ENCODE peak calls at places on chromosomes 1 and 21, in eight cellular contexts. Q is NT2/D1, C is lower leg skin, A is cardiac muscle cell, I is foreskin fibroblast, T is kidney, V is A549, D is fibroblast of pulmonary artery. M is an unnamed sample.

GRCh38 chr1:220431840-220432239 is 96.1 kb upstream of the MARK1 start:
- DNase-seq in Q (no peak), C (no peak), A (no peak), I (no peak), T (no peak), V (no peak), D (no peak), M (no peak)

GRCh38 chr1:24501371-24502167 is 1.1 kb upstream of the RCAN3 start:
- DNase-seq in Q (no peak), C (peak; percentile 27), A (peak; percentile 13), I (peak; percentile 26), T (no peak), V (peak; percentile 21), D (no peak), M (no peak)

GRCh38 chr1:110487676-110488075 is 31.3 kb downstream of the KCNA10 start:
- DNase-seq in Q (no peak), C (no peak), A (peak; percentile 12), I (no peak), T (peak; percentile 44), V (no peak), D (no peak), M (no peak)

GRCh38 chr1:45012639-45013278 is 705 bp downstream of the UROD start:
- DNase-seq in Q (peak; percentile 40), C (peak; percentile 82), A (peak; percentile 84), I (peak; percentile 90), T (peak; percentile 90), V (peak; percentile 11), D (peak; percentile 65), M (peak; percentile 81)

GRCh38 chr1:160665330-160666078 is 18.7 kb upstream of the SLAMF1 start:
- DNase-seq in Q (no peak), C (peak; percentile 37), A (peak; percentile 83), I (no peak), T (peak; percentile 80), V (no peak), D (peak; percentile 77), M (no peak)

GRCh38 chr1:43312212-43312623 is 11.4 kb downstream of the TIE1 start:
- DNase-seq in Q (no peak), C (no peak), A (no peak), I (no peak), T (no peak), V (no peak), D (no peak), M (no peak)

GRCh38 chr1:193303849-193304248 is 117.4 kb upstream of the B3GALT2 start:
- DNase-seq in Q (no peak), C (no peak), A (no peak), I (no peak), T (no peak), V (no peak), D (no peak), M (no peak)

GRCh38 chr1:236287757-236288619 is 6.2 kb upstream of the ERO1B start:
- DNase-seq in Q (peak; percentile 63), C (no peak), A (no peak), I (peak; percentile 9), T (no peak), V (no peak), D (no peak), M (peak; percentile 66)

GRCh38 chr1:155079487-155080249 is 1.0 kb downstream of the EFNA3 start:
- DNase-seq in Q (no peak), C (no peak), A (no peak), I (no peak), T (peak; percentile 78), V (no peak), D (no peak), M (no peak)

GRCh38 chr1:59696421-59697115 is 118.2 kb upstream of the HOOK1 start:
- DNase-seq in Q (no peak), C (no peak), A (no peak), I (no peak), T (no peak), V (no peak), D (no peak), M (no peak)

GRCh38 chr1:114054148-114054547 is 74.9 kb downstream of the OLFML3 start:
- DNase-seq in Q (no peak), C (no peak), A (no peak), I (no peak), T (no peak), V (no peak), D (no peak), M (no peak)

GRCh38 chr1:71881611-71882010 is 400.7 kb downstream of the NEGR1 start:
- DNase-seq in Q (no peak), C (no peak), A (peak; percentile 6), I (no peak), T (no peak), V (no peak), D (peak; percentile 8), M (no peak)

GRCh38 chr21:31573217-31573616 is 86.3 kb upstream of the SOD1 start:
- DNase-seq in Q (no peak), C (no peak), A (no peak), I (no peak), T (no peak), V (no peak), D (no peak), M (no peak)

GRCh38 chr1:95023399-95024050 is 49.2 kb downstream of the ALG14 start:
- DNase-seq in Q (no peak), C (no peak), A (peak; percentile 82), I (peak; percentile 91), T (no peak), V (no peak), D (peak; percentile 88), M (peak; percentile 42)

GRCh38 chr1:84877592-84877991 is 15.4 kb downstream of the LPAR3 start:
- DNase-seq in Q (no peak), C (no peak), A (no peak), I (peak; percentile 50), T (no peak), V (no peak), D (peak; percentile 38), M (no peak)

GRCh38 chr1:198655464-198656121 is 16.8 kb downstream of the PTPRC start:
- DNase-seq in Q (no peak), C (no peak), A (no peak), I (peak; percentile 10), T (no peak), V (no peak), D (no peak), M (no peak)

GRCh38 chr1:65149391-65149729 is 1.4 kb downstream of the AK4 start:
- DNase-seq in Q (peak; percentile 93), C (no peak), A (no peak), I (no peak), T (no peak), V (no peak), D (no peak), M (no peak)

GRCh38 chr1:12615916-12616708 is 1.9 kb downstream of the DHRS3 start:
- DNase-seq in Q (no peak), C (no peak), A (peak; percentile 57), I (peak; percentile 75), T (peak; percentile 92), V (no peak), D (peak; percentile 44), M (peak; percentile 73)

GRCh38 chr1:5393591-5393990 is 598.6 kb downstream of the NPHP4 start:
- DNase-seq in Q (no peak), C (no peak), A (no peak), I (no peak), T (no peak), V (no peak), D (no peak), M (no peak)

GRCh38 chr1:199243423-199244061 is 604.7 kb downstream of the PTPRC start:
- DNase-seq in Q (peak; percentile 51), C (no peak), A (peak; percentile 58), I (peak; percentile 45), T (peak; percentile 61), V (peak; percentile 3), D (peak; percentile 57), M (peak; percentile 39)

GRCh38 chr1:23927097-23927496 is 13.9 kb upstream of the CNR2 start:
- DNase-seq in Q (no peak), C (no peak), A (no peak), I (no peak), T (no peak), V (no peak), D (no peak), M (no peak)

GRCh38 chr1:166189126-166189525 is 22.3 kb upstream of the FAM78B start:
- DNase-seq in Q (no peak), C (no peak), A (no peak), I (no peak), T (no peak), V (no peak), D (no peak), M (no peak)

GRCh38 chr1:77889240-77889637 is 815 bp downstream of the NEXN start:
- DNase-seq in Q (peak; percentile 43), C (no peak), A (peak; percentile 75), I (peak; percentile 81), T (no peak), V (peak; percentile 12), D (peak; percentile 83), M (no peak)

GRCh38 chr1:51518033-51518729 is 885 bp downstream of the EPS15 start:
- DNase-seq in Q (peak; percentile 30), C (peak; percentile 37), A (peak; percentile 34), I (peak; percentile 55), T (peak; percentile 78), V (peak; percentile 25), D (peak; percentile 21), M (peak; percentile 33)

GRCh38 chr1:174070614-174071013 is 48.5 kb upstream of the RC3H1 start:
- DNase-seq in Q (no peak), C (no peak), A (no peak), I (no peak), T (no peak), V (no peak), D (no peak), M (no peak)
- H3K4me3 ChIP-seq in Q (no peak overlapping the region), C (no peak overlapping the region), A (no peak overlapping the region), I (no peak overlapping the region), T (no peak overlapping the region), V (no peak overlapping the region), D (no peak overlapping the region), M (no peak overlapping the region)

GRCh38 chr1:27349784-27350672 is 8.2 kb downstream of the SYTL1 start:
- DNase-seq in Q (no peak), C (no peak), A (peak; percentile 83), I (peak; percentile 90), T (peak; percentile 87), V (peak; percentile 70), D (peak; percentile 76), M (no peak)
- H3K4me3 ChIP-seq in Q (peak overlapping the region; percentile 82), C (no peak overlapping the region), A (peak overlapping the region; percentile 47), I (peak overlapping the region; percentile 50), T (peak overlapping the region; percentile 19), V (peak overlapping the region; percentile 48), D (peak overlapping the region; percentile 43), M (no peak overlapping the region)

DNA sequence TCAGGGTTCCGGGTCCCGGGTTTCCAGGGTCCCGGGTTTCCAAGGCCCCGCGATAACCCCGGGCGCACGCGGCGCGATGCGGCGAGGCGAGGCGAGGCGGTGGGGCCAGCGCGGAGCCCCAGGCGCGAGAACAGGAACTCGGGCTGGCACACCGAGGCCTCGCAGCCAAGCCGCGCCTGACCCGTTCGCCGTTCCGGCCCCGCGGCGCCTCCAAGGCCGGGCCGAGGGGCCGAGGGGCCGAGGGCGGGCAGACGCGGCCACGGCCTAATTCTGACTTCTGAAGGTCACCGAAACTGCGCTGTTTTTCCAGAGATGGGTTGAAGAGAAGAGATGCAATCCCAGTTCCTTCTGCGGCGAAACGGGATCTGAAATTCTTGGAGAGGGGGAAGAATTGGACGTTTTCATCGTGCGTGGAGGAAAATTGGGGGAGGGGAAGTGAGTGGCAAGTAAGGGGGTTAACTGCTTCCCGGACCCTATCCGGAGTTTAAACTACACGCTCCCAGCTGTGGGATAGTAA is 8.3 kb downstream of the TBX15 start:
- DNase-seq in Q (no peak), C (no peak), A (no peak), I (no peak), T (no peak), V (no peak), D (no peak), M (peak; percentile 59)
- H3K4me3 ChIP-seq in Q (no peak overlapping the region), C (no peak overlapping the region), A (peak overlapping the region; percentile 8), I (peak overlapping the region; percentile 29), T (no peak overlapping the region), V (no peak overlapping the region), D (no peak overlapping the region), M (peak overlapping the region; percentile 45)

GRCh38 chr21:28174006-28174405 is 818.7 kb downstream of the LTN1 start:
- DNase-seq in Q (no peak), C (no peak), A (no peak), I (no peak), T (no peak), V (no peak), D (no peak), M (no peak)
- H3K4me3 ChIP-seq in Q (no peak overlapping the region), C (no peak overlapping the region), A (no peak overlapping the region), I (no peak overlapping the region), T (no peak overlapping the region), V (no peak overlapping the region), D (no peak overlapping the region), M (no peak overlapping the region)